ENCODE peak calls at places on chromosomes 12 and 14, in ten cellular contexts. P is neuronal stem cell, W is choroid plexus epithelial cell, Z is fibroblast of lung, M is hepatocyte, J is A549, D is body of pancreas, T is SK-N-SH, O is mammary epithelial cell, H is AG04450. N is an unnamed sample.

GRCh38 chr14:63598821-63599220 is 42.9 kb downstream of the WDR89 start:
- DNase-seq in P (no peak), W (no peak), Z (no peak), M (no peak), J (no peak), D (no peak), T (no peak), O (no peak), H (no peak), N (no peak)

GRCh38 chr14:67516679-67517078 is 16.4 kb upstream of the PLEKHH1 start:
- DNase-seq in P (no peak), W (no peak), Z (no peak), M (no peak), J (no peak), D (no peak), T (no peak), O (no peak), H (no peak), N (no peak)

GRCh38 chr14:68794856-68795601 is 2.2 kb upstream of the ZFP36L1 start:
- DNase-seq in P (no peak), W (peak), Z (peak), M (peak), J (no peak), D (peak), T (peak), O (peak), H (peak), N (peak)

GRCh38 chr12:18868673-18869072 is 130.8 kb downstream of the CAPZA3 start:
- DNase-seq in P (no peak), W (peak), Z (peak), M (no peak), J (no peak), D (no peak), T (no peak), O (peak), H (no peak), N (no peak)

GRCh38 chr14:46480817-46481216 is 170.8 kb downstream of the RPL10L start:
- DNase-seq in P (no peak), W (no peak), Z (no peak), M (peak), J (no peak), D (no peak), T (no peak), O (no peak), H (no peak), N (no peak)

GRCh38 chr14:100376751-100377171 is 53.6 kb downstream of the SLC25A47 start:
- DNase-seq in P (no peak), W (no peak), Z (peak), M (peak), J (peak), D (no peak), T (no peak), O (peak), H (no peak), N (no peak)

GRCh38 chr12:30631710-30632109 is 64.0 kb downstream of the IPO8 start:
- DNase-seq in P (no peak), W (no peak), Z (no peak), M (no peak), J (no peak), D (peak), T (no peak), O (no peak), H (no peak), N (no peak)

GRCh38 chr12:7042847-7043246 is 17.7 kb upstream of the C1S start:
- DNase-seq in P (no peak), W (peak), Z (peak), M (peak), J (peak), D (no peak), T (peak), O (peak), H (no peak), N (no peak)

GRCh38 chr12:3152013-3152412 is 74.8 kb downstream of the TSPAN9 start:
- DNase-seq in P (no peak), W (peak), Z (peak), M (no peak), J (no peak), D (no peak), T (peak), O (no peak), H (no peak), N (no peak)

GRCh38 chr12:126668538-126668937 is 1598.4 kb upstream of the TMEM132C start:
- DNase-seq in P (no peak), W (peak), Z (peak), M (no peak), J (no peak), D (no peak), T (no peak), O (peak), H (no peak), N (peak)

GRCh38 chr14:21997300-21997699 is 323.7 kb upstream of the OR4E1 start:
- DNase-seq in P (peak), W (peak), Z (no peak), M (peak), J (no peak), D (no peak), T (no peak), O (peak), H (no peak), N (no peak)

GRCh38 chr12:29148958-29149690 is at the start of gene FAR2:
- DNase-seq in P (peak), W (peak), Z (peak), M (peak), J (peak), D (no peak), T (peak), O (peak), H (no peak), N (no peak)

GRCh38 chr14:71096947-71097346 is 189.7 kb downstream of the PCNX1 start:
- DNase-seq in P (no peak), W (no peak), Z (no peak), M (no peak), J (no peak), D (no peak), T (no peak), O (no peak), H (no peak), N (no peak)

GRCh38 chr12:15525414-15525813 is 203.1 kb downstream of the PTPRO start:
- DNase-seq in P (no peak), W (no peak), Z (no peak), M (no peak), J (no peak), D (no peak), T (no peak), O (peak), H (no peak), N (no peak)

GRCh38 chr14:78202178-78202577 is 32.0 kb downstream of the NRXN3 start:
- DNase-seq in P (no peak), W (no peak), Z (no peak), M (no peak), J (no peak), D (no peak), T (no peak), O (no peak), H (no peak), N (no peak)

GRCh38 chr14:28867571-28867970 is 101.0 kb downstream of the FOXG1 start:
- DNase-seq in P (no peak), W (peak), Z (peak), M (no peak), J (no peak), D (no peak), T (no peak), O (no peak), H (no peak), N (peak)

GRCh38 chr12:64669270-64669842 is 59.1 kb downstream of the RASSF3 start:
- DNase-seq in P (no peak), W (peak), Z (no peak), M (no peak), J (no peak), D (peak), T (peak), O (peak), H (no peak), N (no peak)

DNA sequence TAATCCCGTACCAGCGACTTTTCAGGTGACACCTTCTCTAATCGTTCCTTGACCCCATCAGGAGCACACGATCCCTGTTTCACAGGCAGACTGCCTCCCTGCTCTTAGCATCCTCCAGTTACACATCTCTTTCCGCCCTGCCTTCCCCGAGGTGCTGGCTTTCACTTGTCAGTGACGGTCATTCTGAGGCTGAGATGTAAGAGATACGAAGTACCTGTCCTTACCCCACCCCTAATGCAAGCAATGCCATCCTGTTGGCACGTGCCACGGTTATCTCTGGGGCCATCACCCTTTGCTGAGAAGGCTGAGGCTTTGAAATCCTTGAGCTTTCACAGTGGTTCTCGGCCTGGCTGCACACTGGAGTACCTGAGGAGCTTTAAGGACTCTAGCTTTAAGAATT is 24.4 kb downstream of the B4GALNT3 start:
- DNase-seq in P (no peak), W (no peak), Z (no peak), M (no peak), J (no peak), D (no peak), T (no peak), O (no peak), H (no peak), N (no peak)
- H3K4me3 ChIP-seq in P (no peak), W (no peak), Z (no peak), M (no peak), J (no peak), D (no peak), T (no peak), O (no peak), H (no peak), N (no peak)

GRCh38 chr14:90177537-90178189 is 78.7 kb upstream of the PSMC1 start:
- DNase-seq in P (no peak), W (peak), Z (peak), M (no peak), J (no peak), D (no peak), T (no peak), O (no peak), H (no peak), N (no peak)
- H3K4me3 ChIP-seq in P (no peak), W (no peak), Z (no peak), M (no peak), J (no peak), D (no peak), T (no peak), O (no peak), H (no peak), N (no peak)

DNA sequence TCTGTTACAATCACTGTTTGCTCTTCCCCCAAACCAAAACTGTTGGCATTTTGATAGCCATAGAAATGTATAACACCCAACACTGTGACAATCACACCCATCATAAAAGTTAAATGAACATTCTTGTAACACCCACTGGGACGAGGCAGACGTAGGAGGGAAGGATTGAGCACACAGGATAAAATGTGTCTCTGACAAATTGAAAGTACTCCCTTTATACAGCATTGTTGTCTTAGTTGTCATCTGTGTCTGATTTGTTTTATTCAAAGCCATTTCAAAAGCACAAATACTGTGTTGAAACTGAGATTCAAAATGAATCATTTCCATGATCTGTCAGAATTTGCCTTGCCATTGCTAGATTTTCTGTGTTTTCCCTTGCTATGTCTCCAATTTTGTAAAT is 436.3 kb downstream of the TMTC2 start:
- DNase-seq in P (no peak), W (no peak), Z (no peak), M (no peak), J (no peak), D (no peak), T (no peak), O (peak), H (no peak), N (no peak)
- H3K4me3 ChIP-seq in P (no peak), W (no peak), Z (no peak), M (no peak), J (no peak), D (no peak), T (no peak), O (no peak), H (no peak), N (no peak)

DNA sequence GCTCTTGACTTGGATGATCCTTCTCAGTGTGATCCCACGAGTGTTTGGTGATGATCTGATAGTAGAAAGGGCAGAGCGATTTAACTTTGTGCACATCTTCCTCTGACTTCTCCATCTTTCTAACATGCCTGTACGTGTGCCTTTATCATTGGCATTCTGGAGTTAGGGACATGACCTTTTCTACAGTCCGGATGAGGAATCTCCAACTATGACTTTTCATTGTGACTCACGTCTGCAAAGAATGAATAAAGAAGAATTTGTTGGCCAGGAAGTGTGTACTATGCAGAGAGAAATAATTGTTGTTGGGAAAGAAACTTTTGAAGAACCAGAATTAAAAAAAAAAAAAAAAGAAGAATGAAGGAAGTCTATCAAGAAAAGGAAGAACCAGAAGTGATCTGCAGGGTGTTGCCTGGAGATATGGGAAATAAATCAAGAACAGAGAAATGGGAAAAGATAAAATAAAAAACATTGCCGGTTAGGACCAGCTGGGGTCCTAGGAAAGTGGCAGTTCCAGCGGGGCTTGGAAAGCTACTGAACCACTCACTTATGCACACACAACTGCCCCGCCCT is 25.3 kb downstream of the PPFIBP1 start:
- DNase-seq in P (no peak), W (peak), Z (peak), M (no peak), J (peak), D (no peak), T (no peak), O (peak), H (no peak), N (peak)
- H3K4me3 ChIP-seq in P (no peak), W (no peak), Z (peak), M (no peak), J (peak), D (no peak), T (no peak), O (peak), H (peak), N (no peak)

DNA sequence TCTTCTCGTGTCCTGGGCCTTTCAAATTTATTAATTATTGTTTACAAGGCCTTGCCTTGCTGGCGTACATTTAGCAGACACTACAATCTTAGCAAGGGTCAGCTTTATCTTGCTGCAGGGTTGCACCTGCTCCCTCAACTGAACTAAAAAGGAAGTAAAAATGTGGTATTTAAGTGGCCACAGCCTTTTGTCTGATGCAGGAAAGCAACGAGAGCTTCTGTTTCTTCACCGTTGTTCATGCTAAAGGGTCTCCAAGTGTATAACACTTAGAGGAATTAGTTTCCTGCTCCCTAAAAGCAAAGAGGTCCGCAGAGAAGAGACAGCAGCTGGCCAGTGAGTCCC is 62.8 kb upstream of the EGLN3 start:
- DNase-seq in P (no peak), W (no peak), Z (no peak), M (no peak), J (no peak), D (no peak), T (no peak), O (no peak), H (no peak), N (no peak)
- H3K4me3 ChIP-seq in P (no peak), W (no peak), Z (no peak), M (no peak), J (no peak), D (no peak), T (no peak), O (no peak), H (no peak), N (no peak)